ENCODE peak calls at places on chromosomes 11 and 22, in five cellular contexts. O is activated T-helper 1 cell treated with anti-CD3 and anti-CD28 coated beads, Interleukin-12 subunit alpha, Interleukin-12 subunit beta, Interleukin-2, Interleukin-4 antibody, amounts not matched to agents 30 ng/mL and 10 ng/mL and 1 ng/mL, durations not matched to agents 14 hours and 24 hours and 36 hours; N is Peyer's patch; U is NCI-H510A treated with DMSO at 0.1 percent for 48 hours; J is NCI-H187 treated with DMSO at 0.1 percent for 48 hours. T is an unnamed sample.

GRCh38 chr11:35237860-35238715 is 99.1 kb downstream of the CD44 start:
- DNase-seq in O (peak), N (peak), J (peak), U (peak), T (peak)

GRCh38 chr11:60927600-60927999 is 3.3 kb downstream of the TMEM132A start:
- DNase-seq in O (no peak), N (no peak), J (no peak), U (no peak), T (no peak)

GRCh38 chr11:76150141-76150540 is 56.2 kb downstream of the WNT11 start:
- DNase-seq in J (no peak), U (no peak), N (peak), O (no peak), T (no peak)

GRCh38 chr11:2130881-2131352 is 8.3 kb downstream of the IGF2 start:
- DNase-seq in J (no peak), N (no peak), O (no peak), U (no peak), T (no peak)

GRCh38 chr22:29310065-29310862 is 3.8 kb downstream of the GAS2L1 start:
- DNase-seq in O (no peak), N (no peak), J (no peak), U (no peak), T (no peak)

GRCh38 chr11:63590024-63590788 is 24.0 kb downstream of the PLAAT3 start:
- DNase-seq in U (no peak), N (no peak), O (no peak), J (no peak), T (no peak)

GRCh38 chr22:43007519-43008102 is 7.3 kb downstream of the PACSIN2 start:
- DNase-seq in O (no peak), U (peak), J (no peak), N (peak), T (no peak)

GRCh38 chr11:66854231-66854661 is 2.6 kb upstream of the LRFN4 start:
- DNase-seq in J (no peak), N (no peak), U (no peak), O (no peak), T (no peak)

GRCh38 chr11:34161361-34161760 is 55.9 kb downstream of the NAT10 start:
- DNase-seq in N (no peak), O (no peak), U (no peak), J (no peak), T (no peak)

GRCh38 chr11:70124321-70125061 is 46.4 kb downstream of the ANO1 start:
- DNase-seq in U (no peak), J (no peak), O (no peak), N (no peak), T (no peak)

GRCh38 chr11:112734207-112734606 is 227.0 kb upstream of the NCAM1 start:
- DNase-seq in U (no peak), O (no peak), J (no peak), N (no peak), T (no peak)

GRCh38 chr11:5284551-5285130 is 14.9 kb upstream of the HBE1 start:
- DNase-seq in U (no peak), O (no peak), N (no peak), J (no peak), T (peak)

GRCh38 chr11:31620434-31620833 is 110.9 kb downstream of the ELP4 start:
- DNase-seq in N (no peak), U (no peak), J (no peak), O (no peak), T (no peak)

GRCh38 chr11:59629996-59630395 is 14.4 kb upstream of the OSBP start:
- DNase-seq in O (no peak), U (no peak), N (no peak), J (no peak), T (no peak)